ENCODE peak calls at places on chromosomes 5 and 9, in seven cellular contexts. One of them, this sample, is unnamed.

GRCh38 chr5:178304016-178304415 is 71.4 kb upstream of the PHYKPL start:
- DNase-seq in iPS-NIHi11: no peak
- DNase-seq in AG09319: no peak
- DNase-seq in T-helper 9 cell: no peak
- DNase-seq in foreskin fibroblast: no peak
- DNase-seq in epithelial cell of prostate: no peak
- DNase-seq in cardiac muscle cell: no peak
- DNase-seq in this sample: no peak

GRCh38 chr5:154002093-154002492 is 36.6 kb downstream of the FAM114A2 start:
- DNase-seq in iPS-NIHi11: no peak
- DNase-seq in AG09319: peak; percentile 28
- DNase-seq in T-helper 9 cell: no peak
- DNase-seq in foreskin fibroblast: no peak
- DNase-seq in epithelial cell of prostate: no peak
- DNase-seq in cardiac muscle cell: peak; percentile 96
- DNase-seq in this sample: no peak

GRCh38 chr9:136543830-136544548 is 1.9 kb downstream of the NOTCH1 start:
- DNase-seq in iPS-NIHi11: no peak
- DNase-seq in AG09319: no peak
- DNase-seq in T-helper 9 cell: no peak
- DNase-seq in foreskin fibroblast: no peak
- DNase-seq in epithelial cell of prostate: no peak
- DNase-seq in cardiac muscle cell: no peak
- DNase-seq in this sample: no peak

GRCh38 chr5:485943-486491 is 38.2 kb downstream of the SLC9A3 start:
- DNase-seq in iPS-NIHi11: no peak
- DNase-seq in AG09319: no peak
- DNase-seq in T-helper 9 cell: no peak
- DNase-seq in foreskin fibroblast: no peak
- DNase-seq in epithelial cell of prostate: no peak
- DNase-seq in cardiac muscle cell: no peak
- DNase-seq in this sample: no peak

GRCh38 chr9:96651626-96652025 is 3.5 kb downstream of the PRXL2C start:
- DNase-seq in iPS-NIHi11: no peak
- DNase-seq in AG09319: no peak
- DNase-seq in T-helper 9 cell: no peak
- DNase-seq in foreskin fibroblast: peak; percentile 54
- DNase-seq in epithelial cell of prostate: no peak
- DNase-seq in cardiac muscle cell: peak; percentile 48
- DNase-seq in this sample: no peak

GRCh38 chr5:107633171-107633901 is 37.4 kb downstream of the EFNA5 start:
- DNase-seq in iPS-NIHi11: no peak
- DNase-seq in AG09319: no peak
- DNase-seq in T-helper 9 cell: no peak
- DNase-seq in foreskin fibroblast: peak; percentile 86
- DNase-seq in epithelial cell of prostate: no peak
- DNase-seq in cardiac muscle cell: no peak
- DNase-seq in this sample: no peak

GRCh38 chr5:114367029-114367428 is 5.2 kb downstream of the KCNN2 start:
- DNase-seq in iPS-NIHi11: no peak
- DNase-seq in AG09319: no peak
- DNase-seq in T-helper 9 cell: no peak
- DNase-seq in foreskin fibroblast: peak; percentile 50
- DNase-seq in epithelial cell of prostate: no peak
- DNase-seq in cardiac muscle cell: no peak
- DNase-seq in this sample: no peak

GRCh38 chr5:115720888-115721287 is 95.1 kb upstream of the TMED7 start:
- DNase-seq in iPS-NIHi11: no peak
- DNase-seq in AG09319: no peak
- DNase-seq in T-helper 9 cell: no peak
- DNase-seq in foreskin fibroblast: no peak
- DNase-seq in epithelial cell of prostate: no peak
- DNase-seq in cardiac muscle cell: no peak
- DNase-seq in this sample: no peak

GRCh38 chr5:174837919-174838902 is 113.8 kb downstream of the MSX2 start:
- DNase-seq in iPS-NIHi11: peak; percentile 60
- DNase-seq in AG09319: peak; percentile 85
- DNase-seq in T-helper 9 cell: no peak
- DNase-seq in foreskin fibroblast: peak; percentile 90
- DNase-seq in epithelial cell of prostate: peak; percentile 8
- DNase-seq in cardiac muscle cell: peak; percentile 75
- DNase-seq in this sample: no peak

GRCh38 chr5:97231025-97231636 is 48.1 kb upstream of the RIOK2 start:
- DNase-seq in iPS-NIHi11: peak; percentile 58
- DNase-seq in AG09319: peak; percentile 58
- DNase-seq in T-helper 9 cell: no peak
- DNase-seq in foreskin fibroblast: peak; percentile 88
- DNase-seq in epithelial cell of prostate: peak; percentile 27
- DNase-seq in cardiac muscle cell: peak; percentile 88
- DNase-seq in this sample: no peak

GRCh38 chr5:133779828-133780475 is 167.6 kb upstream of the FSTL4 start:
- DNase-seq in iPS-NIHi11: no peak
- DNase-seq in AG09319: no peak
- DNase-seq in T-helper 9 cell: no peak
- DNase-seq in foreskin fibroblast: no peak
- DNase-seq in epithelial cell of prostate: no peak
- DNase-seq in cardiac muscle cell: no peak
- DNase-seq in this sample: no peak

GRCh38 chr9:37953775-37954437 is 50.0 kb upstream of the SLC25A51 start:
- DNase-seq in iPS-NIHi11: no peak
- DNase-seq in AG09319: peak; percentile 80
- DNase-seq in T-helper 9 cell: no peak
- DNase-seq in foreskin fibroblast: peak; percentile 95
- DNase-seq in epithelial cell of prostate: peak; percentile 89
- DNase-seq in cardiac muscle cell: peak; percentile 89
- DNase-seq in this sample: no peak

GRCh38 chr5:35926389-35927051 is 11.9 kb downstream of the CAPSL start:
- DNase-seq in iPS-NIHi11: peak; percentile 78
- DNase-seq in AG09319: no peak
- DNase-seq in T-helper 9 cell: peak; percentile 53
- DNase-seq in foreskin fibroblast: peak; percentile 77
- DNase-seq in epithelial cell of prostate: no peak
- DNase-seq in cardiac muscle cell: peak; percentile 63
- DNase-seq in this sample: peak; percentile 8

GRCh38 chr5:172107606-172108005 is 80.4 kb downstream of the STK10 start:
- DNase-seq in iPS-NIHi11: no peak
- DNase-seq in AG09319: peak; percentile 39
- DNase-seq in T-helper 9 cell: no peak
- DNase-seq in foreskin fibroblast: peak; percentile 89
- DNase-seq in epithelial cell of prostate: no peak
- DNase-seq in cardiac muscle cell: peak; percentile 86
- DNase-seq in this sample: no peak

GRCh38 chr9:111525056-111525977 is at the start of gene ZNF483:
- DNase-seq in iPS-NIHi11: peak; percentile 85
- DNase-seq in AG09319: peak; percentile 25
- DNase-seq in T-helper 9 cell: peak; percentile 55
- DNase-seq in foreskin fibroblast: peak; percentile 90
- DNase-seq in epithelial cell of prostate: peak; percentile 60
- DNase-seq in cardiac muscle cell: peak; percentile 83
- DNase-seq in this sample: peak; percentile 71

GRCh38 chr9:75027187-75028107 is 646 bp downstream of the CARNMT1 start:
- DNase-seq in iPS-NIHi11: peak; percentile 69
- DNase-seq in AG09319: no peak
- DNase-seq in T-helper 9 cell: no peak
- DNase-seq in foreskin fibroblast: peak; percentile 75
- DNase-seq in epithelial cell of prostate: no peak
- DNase-seq in cardiac muscle cell: peak; percentile 46
- DNase-seq in this sample: peak; percentile 31

GRCh38 chr5:64693636-64694035 is 3.3 kb downstream of the SHISAL2B start:
- DNase-seq in iPS-NIHi11: no peak
- DNase-seq in AG09319: no peak
- DNase-seq in T-helper 9 cell: no peak
- DNase-seq in foreskin fibroblast: peak; percentile 21
- DNase-seq in epithelial cell of prostate: peak; percentile 6
- DNase-seq in cardiac muscle cell: no peak
- DNase-seq in this sample: no peak

GRCh38 chr5:146645382-146645781 is 129.4 kb upstream of the GPR151 start:
- DNase-seq in iPS-NIHi11: peak; percentile 46
- DNase-seq in AG09319: no peak
- DNase-seq in T-helper 9 cell: no peak
- DNase-seq in foreskin fibroblast: no peak
- DNase-seq in epithelial cell of prostate: no peak
- DNase-seq in cardiac muscle cell: no peak
- DNase-seq in this sample: no peak

GRCh38 chr5:66906021-66906420 is 290.6 kb downstream of the CD180 start:
- DNase-seq in iPS-NIHi11: no peak
- DNase-seq in AG09319: no peak
- DNase-seq in T-helper 9 cell: no peak
- DNase-seq in foreskin fibroblast: no peak
- DNase-seq in epithelial cell of prostate: no peak
- DNase-seq in cardiac muscle cell: no peak
- DNase-seq in this sample: no peak

This sample was measured in T-helper 22 cell.